ENCODE peak calls at places on chromosomes 13 and 19, in four cellular contexts. X is cardiac muscle cell, R is GM23338, Z is neural crest cell. B is an unnamed sample.

GRCh38 chr13:35690546-35690945 is 214.1 kb upstream of the MAB21L1 start:
- DNase-seq in X (peak; percentile 44), R (no peak), Z (no peak), B (no peak)

GRCh38 chr19:45340899-45341453 is 426 bp downstream of the KLC3 start:
- DNase-seq in X (no peak), R (peak; percentile 56), Z (no peak), B (no peak)

GRCh38 chr13:103164239-103164638 is 98.0 kb upstream of the SLC10A2 start:
- DNase-seq in X (no peak), R (no peak), Z (no peak), B (no peak)

GRCh38 chr13:79988573-79988972 is 352.4 kb downstream of the SPRY2 start:
- DNase-seq in X (peak; percentile 64), R (no peak), Z (no peak), B (no peak)

GRCh38 chr19:48812094-48812929 is 1.5 kb upstream of the BCAT2 start:
- DNase-seq in X (peak; percentile 88), R (peak; percentile 94), Z (peak; percentile 54), B (peak; percentile 52)

GRCh38 chr19:29860492-29860891 is 48.7 kb downstream of the CCNE1 start:
- DNase-seq in X (no peak), R (peak; percentile 69), Z (no peak), B (no peak)

GRCh38 chr19:5929179-5929578 is 15.1 kb downstream of the CAPS start:
- DNase-seq in X (no peak), R (no peak), Z (no peak), B (no peak)

GRCh38 chr19:21022996-21023395 is 2.5 kb downstream of the ZNF430 start:
- DNase-seq in X (peak; percentile 32), R (no peak), Z (no peak), B (no peak)

GRCh38 chr13:81051873-81052272 is 710.9 kb upstream of the SPRY2 start:
- DNase-seq in X (peak; percentile 14), R (peak; percentile 10), Z (no peak), B (no peak)

GRCh38 chr13:44759723-44760360 is 183.7 kb upstream of the TSC22D1 start:
- DNase-seq in X (peak; percentile 29), R (no peak), Z (no peak), B (no peak)

GRCh38 chr19:34226036-34226435 is 28.3 kb upstream of the GARRE1 start:
- DNase-seq in X (no peak), R (no peak), Z (no peak), B (no peak)

GRCh38 chr13:110592670-110593069 is 22.7 kb upstream of the NAXD start:
- DNase-seq in X (no peak), R (no peak), Z (no peak), B (no peak)

GRCh38 chr19:22116760-22117159 is 64.5 kb downstream of the ZNF257 start:
- DNase-seq in X (no peak), R (no peak), Z (no peak), B (no peak)

GRCh38 chr13:76730220-76730619 is 156.0 kb downstream of the KCTD12 start:
- DNase-seq in X (no peak), R (no peak), Z (no peak), B (no peak)

GRCh38 chr13:110666255-110666533 is 39.7 kb downstream of the CARS2 start:
- DNase-seq in X (no peak), R (no peak), Z (no peak), B (no peak)

GRCh38 chr19:6424190-6424938 is at the start of gene KHSRP:
- DNase-seq in X (no peak), R (peak; percentile 45), Z (no peak), B (peak; percentile 31)

GRCh38 chr13:33235564-33235963 is 50.0 kb downstream of the STARD13 start:
- DNase-seq in X (no peak), R (no peak), Z (no peak), B (no peak)

GRCh38 chr13:40275636-40276035 is 390.8 kb downstream of the FOXO1 start:
- DNase-seq in X (peak; percentile 32), R (no peak), Z (no peak), B (no peak)

GRCh38 chr19:53431399-53432087 is at the start of gene ZNF761:
- DNase-seq in X (peak; percentile 93), R (peak; percentile 98), Z (peak; percentile 96), B (peak; percentile 98)
- TF ChIP-seq CTCF in X (peak; percentile 42), R (no peak), Z (peak; percentile 56), B (no peak)

GRCh38 chr19:16159655-16160054 is 13.7 kb downstream of the CIB3 start:
- DNase-seq in X (no peak), R (no peak), Z (no peak), B (no peak)

GRCh38 chr19:16160445-16160942 is 12.8 kb downstream of the CIB3 start:
- DNase-seq in X (no peak), R (no peak), Z (no peak), B (no peak)

GRCh38 chr19:16161848-16162247 is 11.5 kb downstream of the CIB3 start:
- DNase-seq in X (peak; percentile 43), R (no peak), Z (no peak), B (no peak)

GRCh38 chr19:16164222-16164890 is 9.0 kb downstream of the CIB3 start:
- DNase-seq in X (no peak), R (no peak), Z (no peak), B (no peak)

GRCh38 chr19:16160943-16161560 is 12.3 kb downstream of the CIB3 start:
- DNase-seq in X (peak; percentile 30), R (no peak), Z (no peak), B (no peak)
- TF ChIP-seq CTCF in X (no peak), R (no peak), Z (no peak), B (no peak)

GRCh38 chr19:56304243-56304642 is 10.4 kb downstream of the ZSCAN5A start:
- DNase-seq in X (no peak), R (no peak), Z (no peak), B (no peak)

GRCh38 chr19:56297010-56297409 is 17.6 kb downstream of the ZSCAN5A start:
- DNase-seq in X (no peak), R (no peak), Z (no peak), B (no peak)

GRCh38 chr19:56301886-56302620 is 12.6 kb downstream of the ZSCAN5A start:
- DNase-seq in X (no peak), R (no peak), Z (no peak), B (no peak)

GRCh38 chr19:56299688-56300087 is 15.0 kb downstream of the ZSCAN5A start:
- DNase-seq in X (no peak), R (no peak), Z (no peak), B (no peak)

DNA sequence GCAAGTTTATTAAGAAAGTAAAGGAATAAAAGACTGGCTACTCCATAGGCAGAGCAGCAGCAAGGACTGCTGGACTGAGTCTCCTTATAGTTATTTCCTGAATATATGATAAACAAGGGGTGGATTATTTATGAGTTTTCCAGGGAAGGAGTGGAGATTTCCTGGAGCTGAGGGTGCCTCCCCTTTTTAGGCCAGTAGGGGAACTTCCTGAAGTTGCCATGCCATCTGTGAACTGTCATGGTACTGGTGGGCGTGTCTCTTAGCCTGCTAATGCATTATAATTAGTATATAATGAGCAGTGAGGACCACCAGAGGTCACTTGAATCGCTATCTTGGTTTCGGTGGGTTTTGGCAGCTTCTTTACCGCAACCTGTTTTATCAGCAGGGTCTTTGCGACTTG is 13.5 kb downstream of the ZSCAN5A start:
- DNase-seq in X (peak; percentile 29), R (peak; percentile 48), Z (no peak), B (no peak)
- TF ChIP-seq CTCF in X (peak; percentile 25), R (peak; percentile 30), Z (peak; percentile 33), B (peak; percentile 19)

GRCh38 chr19:52248256-52248655 is 21.1 kb upstream of the ZNF766 start:
- DNase-seq in X (peak; percentile 62), R (peak; percentile 83), Z (peak; percentile 20), B (peak; percentile 36)
- TF ChIP-seq CTCF in X (peak; percentile 45), R (peak; percentile 70), Z (peak; percentile 69), B (no peak)

GRCh38 chr13:70792121-70792520 is 683.9 kb upstream of the KLHL1 start:
- DNase-seq in X (no peak), R (peak; percentile 27), Z (no peak), B (no peak)

GRCh38 chr13:70798385-70798784 is 690.1 kb upstream of the KLHL1 start:
- DNase-seq in X (no peak), R (no peak), Z (no peak), B (no peak)

GRCh38 chr13:70795484-70795883 is 687.2 kb upstream of the KLHL1 start:
- DNase-seq in X (no peak), R (no peak), Z (no peak), B (no peak)
- TF ChIP-seq CTCF in X (no peak), R (peak; percentile 34), Z (peak; percentile 28), B (no peak)

GRCh38 chr19:31749231-31749630 is 400.0 kb upstream of the TSHZ3 start:
- DNase-seq in X (no peak), R (no peak), Z (no peak), B (no peak)
- TF ChIP-seq CTCF in X (no peak), R (no peak), Z (no peak), B (no peak)

DNA sequence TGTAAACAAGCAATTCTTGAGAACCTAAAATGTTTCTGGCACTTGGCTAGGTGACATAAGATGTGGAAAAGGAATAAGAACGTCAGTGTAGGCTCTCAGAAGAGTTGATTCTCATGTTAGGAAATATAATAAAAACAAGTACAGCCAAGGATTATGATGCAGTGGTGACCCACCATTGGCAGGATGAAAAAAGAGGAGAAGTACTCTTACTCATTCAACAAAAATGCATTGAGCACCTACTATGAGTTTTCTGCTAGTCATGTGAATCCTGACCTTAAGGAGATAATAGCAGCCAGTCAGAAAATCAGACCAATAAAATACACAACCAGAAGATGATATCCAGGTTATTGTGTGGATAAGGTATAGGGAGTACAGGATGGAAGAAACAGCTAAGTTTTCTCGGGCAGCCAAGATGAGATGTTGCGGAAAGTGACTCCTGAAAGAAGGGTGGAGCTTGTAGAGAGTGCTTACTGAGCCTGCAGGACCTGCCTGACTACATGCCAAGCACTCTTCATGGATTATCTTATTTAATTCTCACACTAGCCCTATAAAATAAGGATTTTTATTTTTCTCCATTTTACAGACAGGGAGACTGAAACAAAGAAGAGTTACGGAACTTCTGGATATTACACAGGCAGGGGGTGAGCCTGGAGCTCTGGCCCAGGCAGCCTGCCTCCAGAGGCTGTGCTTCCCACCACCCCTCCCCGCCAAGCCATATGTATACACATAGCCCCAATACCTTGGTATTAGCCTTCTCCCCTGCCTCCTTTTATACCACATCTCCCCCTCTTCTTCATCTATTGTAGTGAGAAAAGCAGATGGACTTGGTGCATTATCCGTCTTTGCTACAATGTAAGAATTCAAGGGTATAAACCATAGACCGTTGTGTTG is 58.0 kb downstream of the TGDS start:
- DNase-seq in X (no peak), R (no peak), Z (no peak), B (no peak)
- TF ChIP-seq CTCF in X (no peak), R (no peak), Z (no peak), B (no peak)

GRCh38 chr19:44061038-44061437 is 9.2 kb downstream of the ZNF223 start:
- DNase-seq in X (no peak), R (no peak), Z (no peak), B (no peak)

GRCh38 chr19:44055870-44056269 is 4.0 kb downstream of the ZNF223 start:
- DNase-seq in X (no peak), R (peak; percentile 37), Z (no peak), B (no peak)

DNA sequence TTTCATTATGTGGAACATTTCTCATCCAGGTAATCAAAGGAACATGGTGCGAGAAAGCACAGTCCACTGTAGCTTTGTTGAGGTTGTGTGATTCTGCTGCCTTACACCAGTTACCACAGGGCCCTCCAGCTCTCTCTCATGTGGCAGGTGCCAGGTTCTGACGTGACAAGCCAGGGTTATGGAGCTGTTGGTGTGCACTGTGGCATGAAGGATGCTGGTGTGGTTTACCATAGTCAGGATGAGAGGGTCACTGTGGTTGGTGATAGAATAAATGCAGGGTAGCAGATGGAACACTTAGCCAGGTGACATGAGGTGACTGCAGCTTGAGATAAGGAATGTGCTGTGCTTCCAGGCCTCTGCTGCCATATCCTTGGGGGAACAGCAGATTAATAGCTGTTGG is 7.4 kb downstream of the ZNF223 start:
- DNase-seq in X (no peak), R (no peak), Z (no peak), B (no peak)
- TF ChIP-seq CTCF in X (no peak), R (no peak), Z (no peak), B (no peak)

B was measured in endothelial cell.